ENCODE peak calls at places on chromosomes 12 and 14, in ten cellular contexts. X is fibroblast of the aortic adventitia; C is NCI-H460; Q is CD8-positive, alpha-beta T cell; T is nephron progenitor cell; J is stimulated activated CD4-positive, alpha-beta T cell treated with anti-CD3 and anti-CD28 coated beads, Interleukin-15, amount 100 ng/mL, for 48 hours; A is foreskin fibroblast; N is IMR-90; K is NCI-H1436; W is neural crest cell. O is an unnamed sample.

GRCh38 chr12:41224066-41224465 is 35.9 kb downstream of the PDZRN4 start:
- DNase-seq in X (no peak), C (no peak), J (no peak), W (no peak), K (no peak), A (no peak), Q (no peak), T (no peak), N (no peak), O (no peak)

GRCh38 chr12:22477894-22478287 is 66.5 kb downstream of the C2CD5 start:
- DNase-seq in A (no peak), C (no peak), Q (no peak), K (no peak), T (no peak), X (peak), W (no peak), N (no peak), J (no peak), O (no peak)

GRCh38 chr12:109178532-109178931 is 62.1 kb downstream of the ACACB start:
- DNase-seq in J (no peak), T (no peak), X (no peak), Q (no peak), C (no peak), N (no peak), A (no peak), W (no peak), K (no peak), O (no peak)

GRCh38 chr12:7935773-7936581 is at the start of gene SLC2A3:
- DNase-seq in X (peak), K (peak), N (peak), W (peak), C (peak), Q (peak), T (peak), A (peak), J (peak), O (peak)

GRCh38 chr12:71128191-71128590 is 29.6 kb downstream of the TSPAN8 start:
- DNase-seq in A (peak), K (no peak), J (no peak), T (no peak), Q (no peak), X (peak), W (no peak), N (no peak), C (no peak), O (no peak)

GRCh38 chr12:98856897-98857540 is 211.9 kb downstream of the APAF1 start:
- DNase-seq in A (no peak), X (no peak), C (no peak), N (no peak), T (no peak), J (no peak), W (no peak), Q (no peak), K (no peak), O (no peak)

GRCh38 chr12:123106640-123107359 is 44.1 kb downstream of the PITPNM2 start:
- DNase-seq in A (no peak), K (no peak), J (peak), C (peak), W (no peak), T (no peak), X (no peak), Q (peak), N (no peak), O (peak)

GRCh38 chr12:65121049-65121955 is at the start of gene WIF1:
- DNase-seq in A (peak), C (no peak), T (peak), J (peak), K (no peak), X (no peak), W (no peak), N (no peak), Q (no peak), O (no peak)

GRCh38 chr14:100263141-100263540 is 24.2 kb downstream of the YY1 start:
- DNase-seq in J (no peak), W (no peak), N (no peak), Q (no peak), K (no peak), T (no peak), A (peak), C (no peak), X (no peak), O (no peak)

GRCh38 chr12:103401421-103401820 is 94.3 kb downstream of the C12orf42 start:
- DNase-seq in T (no peak), A (no peak), X (no peak), N (no peak), W (no peak), Q (no peak), J (no peak), C (peak), K (no peak), O (peak)

GRCh38 chr14:61408498-61408897 is 87.1 kb downstream of the PRKCH start:
- DNase-seq in A (no peak), T (no peak), Q (no peak), W (no peak), J (no peak), N (no peak), K (no peak), X (no peak), C (no peak), O (no peak)

GRCh38 chr14:28745176-28745575 is 21.4 kb upstream of the FOXG1 start:
- DNase-seq in K (no peak), Q (no peak), T (no peak), J (no peak), N (no peak), X (no peak), W (no peak), A (no peak), C (no peak), O (no peak)

GRCh38 chr12:32877670-32878459 is 18.7 kb downstream of the PKP2 start:
- DNase-seq in T (no peak), A (no peak), J (no peak), C (no peak), N (no peak), Q (no peak), X (no peak), W (no peak), K (no peak), O (no peak)

O was measured in Jurkat, Clone E6-1.